ENCODE peak calls at places on chromosomes 1 and 21, in five cellular contexts. R, W, C, O and X are unnamed samples.

GRCh38 chr1:246454655-246455054 is 52.4 kb downstream of the SMYD3 start:
- DNase-seq in R (no peak), O (no peak), C (no peak), W (no peak), X (no peak)

GRCh38 chr1:79441243-79441642 is 434.7 kb upstream of the ADGRL4 start:
- DNase-seq in O (no peak), C (no peak), R (no peak), W (no peak), X (no peak)

GRCh38 chr1:109502368-109502851 is 7.1 kb downstream of the AMIGO1 start:
- DNase-seq in C (no peak), R (no peak), W (no peak), O (no peak), X (no peak)

GRCh38 chr1:90721210-90722194 is 4.4 kb upstream of the BARHL2 start:
- DNase-seq in O (no peak), R (peak), C (peak), W (no peak), X (peak)

GRCh38 chr1:3333903-3334302 is 120.6 kb upstream of the ARHGEF16 start:
- DNase-seq in O (no peak), C (no peak), W (no peak), R (no peak), X (peak)

GRCh38 chr21:39687069-39687468 is 57.9 kb upstream of the IGSF5 start:
- DNase-seq in W (no peak), R (no peak), O (no peak), C (no peak), X (no peak)

GRCh38 chr1:25068316-25068715 is 138.2 kb upstream of the RUNX3 start:
- DNase-seq in C (no peak), R (no peak), W (no peak), O (no peak), X (no peak)

GRCh38 chr21:46004168-46004861 is 22.7 kb downstream of the COL6A1 start:
- DNase-seq in W (no peak), O (peak), C (no peak), R (no peak), X (no peak)

GRCh38 chr1:110542730-110543129 is 23.8 kb upstream of the KCNA10 start:
- DNase-seq in R (peak), W (no peak), C (no peak), O (no peak), X (no peak)

GRCh38 chr1:235069577-235070563 is 58.8 kb downstream of the TOMM20 start:
- DNase-seq in C (no peak), R (peak), O (peak), W (no peak), X (no peak)